ENCODE peak calls at places on chromosomes 5 and 9, in five cellular contexts. B is choroid plexus epithelial cell, H is sigmoid colon, Z is right atrium auricular region, L is fibroblast of pulmonary artery. J is an unnamed sample.

GRCh38 chr9:107890921-107891465 is 401.4 kb upstream of the KLF4 start:
- DNase-seq in H (no peak), B (no peak), L (no peak), Z (no peak), J (no peak)

GRCh38 chr5:38719403-38719802 is 126.4 kb upstream of the OSMR start:
- DNase-seq in L (no peak), B (no peak), H (no peak), Z (no peak), J (no peak)

GRCh38 chr9:37676411-37676830 is 25.7 kb downstream of the FRMPD1 start:
- DNase-seq in L (no peak), B (no peak), Z (no peak), H (no peak), J (peak)

GRCh38 chr9:24257726-24258125 is 288.0 kb downstream of the IZUMO3 start:
- DNase-seq in B (no peak), H (no peak), L (no peak), Z (no peak), J (peak)

GRCh38 chr5:133820516-133820915 is 147.9 kb downstream of the C5orf15 start:
- DNase-seq in L (no peak), B (peak), H (no peak), Z (no peak), J (peak)

GRCh38 chr5:133679534-133679933 is 67.2 kb upstream of the FSTL4 start:
- DNase-seq in L (no peak), H (peak), Z (peak), B (no peak), J (no peak)

GRCh38 chr9:134419684-134420076 is 93.4 kb downstream of the RXRA start:
- DNase-seq in B (no peak), L (no peak), H (no peak), Z (no peak), J (no peak)

GRCh38 chr5:20041326-20041977 is 53.5 kb upstream of the CDH18 start:
- DNase-seq in H (no peak), Z (no peak), B (peak), L (peak), J (peak)

GRCh38 chr9:137632432-137633161 is 13.8 kb downstream of the EHMT1 start:
- DNase-seq in L (no peak), H (no peak), Z (no peak), B (no peak), J (no peak)

GRCh38 chr5:121503111-121503840 is 348.4 kb upstream of the FTMT start:
- DNase-seq in H (no peak), B (peak), L (peak), Z (peak), J (peak)

GRCh38 chr9:91253488-91253887 is 108.2 kb downstream of the AUH start:
- DNase-seq in Z (no peak), B (peak), L (no peak), H (no peak), J (no peak)

GRCh38 chr5:148290271-148291195 is 21.7 kb upstream of the SPINK7 start:
- DNase-seq in Z (no peak), L (peak), H (no peak), B (peak), J (peak)

GRCh38 chr9:113992994-113993393 is 85.1 kb downstream of the AMBP start:
- DNase-seq in H (no peak), Z (no peak), L (no peak), B (no peak), J (no peak)

GRCh38 chr5:180950291-180950949 is 38.2 kb upstream of the BTNL3 start:
- DNase-seq in H (no peak), B (no peak), Z (no peak), L (no peak), J (no peak)

GRCh38 chr5:123673107-123673506 is 161.1 kb downstream of the CSNK1G3 start:
- DNase-seq in H (no peak), B (peak), Z (no peak), L (no peak), J (no peak)

GRCh38 chr9:89218040-89218928 is 39.7 kb upstream of the SHC3 start:
- DNase-seq in B (peak), L (peak), Z (no peak), H (no peak), J (no peak)

GRCh38 chr5:172795401-172795977 is 24.5 kb upstream of the DUSP1 start:
- DNase-seq in Z (peak), B (peak), H (peak), L (peak), J (peak)

GRCh38 chr5:147619281-147619680 is 109.4 kb upstream of the DPYSL3 start:
- DNase-seq in H (no peak), Z (no peak), L (no peak), B (no peak), J (peak)

GRCh38 chr5:80917596-80917995 is 42.6 kb upstream of the RASGRF2 start:
- DNase-seq in L (no peak), Z (no peak), B (no peak), H (no peak), J (no peak)

GRCh38 chr9:105541838-105542237 is 16.1 kb upstream of the FKTN start:
- DNase-seq in L (no peak), B (no peak), H (no peak), Z (no peak), J (no peak)

GRCh38 chr5:106649031-106649430 is 1021.7 kb downstream of the EFNA5 start:
- DNase-seq in Z (no peak), H (no peak), L (no peak), B (no peak), J (no peak)

GRCh38 chr9:81455826-81456225 is 233.5 kb downstream of the TLE1 start:
- DNase-seq in Z (no peak), B (no peak), L (no peak), H (no peak), J (peak)

GRCh38 chr5:83919071-83920041 is 198.7 kb upstream of the HAPLN1 start:
- DNase-seq in B (peak), L (peak), H (no peak), Z (no peak), J (peak)

GRCh38 chr9:121048618-121049017 is 1.5 kb downstream of the C5 start:
- DNase-seq in H (no peak), B (peak), Z (no peak), L (no peak), J (no peak)

GRCh38 chr5:54329731-54330709 is 19.6 kb upstream of the ARL15 start:
- DNase-seq in B (peak), H (no peak), Z (no peak), L (peak), J (peak)

GRCh38 chr9:109166171-109166770 is 778 bp downstream of the FRRS1L start:
- DNase-seq in Z (no peak), H (no peak), B (no peak), L (no peak), J (no peak)

GRCh38 chr5:36944607-36945225 is 68.1 kb downstream of the NIPBL start:
- DNase-seq in H (no peak), B (peak), Z (no peak), L (peak), J (peak)

GRCh38 chr9:79660615-79661014 is 88.8 kb downstream of the TLE4 start:
- DNase-seq in B (no peak), L (no peak), H (no peak), Z (no peak), J (no peak)

GRCh38 chr9:124135813-124136365 is 121.9 kb upstream of the NEK6 start:
- DNase-seq in Z (no peak), L (no peak), B (no peak), H (no peak), J (no peak)

GRCh38 chr5:30956251-30956650 is 237.2 kb upstream of the CDH6 start:
- DNase-seq in H (no peak), B (no peak), L (no peak), Z (no peak), J (no peak)

GRCh38 chr9:112341741-112342140 is 8.3 kb upstream of the PTBP3 start:
- DNase-seq in H (no peak), L (peak), Z (no peak), B (peak), J (peak)

GRCh38 chr9:109868222-109868621 is 88.2 kb downstream of the PALM2AKAP2 start:
- DNase-seq in H (no peak), Z (no peak), B (peak), L (peak), J (peak)

GRCh38 chr5:82659114-82659513 is 381.0 kb upstream of the RPS23 start:
- DNase-seq in H (no peak), L (no peak), Z (no peak), B (no peak), J (no peak)

GRCh38 chr9:124309665-124310064 is 51.9 kb downstream of the NEK6 start:
- DNase-seq in B (peak), H (no peak), L (peak), Z (no peak), J (peak)

GRCh38 chr9:129289131-129289731 is 111.2 kb upstream of the IER5L start:
- DNase-seq in B (no peak), Z (peak), H (peak), L (no peak), J (no peak)

GRCh38 chr5:142012792-142013388 is at the start of gene GNPDA1:
- DNase-seq in H (peak), L (peak), B (peak), Z (peak), J (peak)

GRCh38 chr5:142016576-142016975 is 3.7 kb upstream of the GNPDA1 start:
- DNase-seq in Z (no peak), L (no peak), B (no peak), H (no peak), J (no peak)

GRCh38 chr5:142015781-142016533 is 3.1 kb upstream of the GNPDA1 start:
- DNase-seq in Z (no peak), B (peak), L (peak), H (no peak), J (peak)

GRCh38 chr5:142013734-142014495 is 1.1 kb upstream of the GNPDA1 start:
- DNase-seq in B (peak), Z (peak), H (peak), L (peak), J (peak)

DNA sequence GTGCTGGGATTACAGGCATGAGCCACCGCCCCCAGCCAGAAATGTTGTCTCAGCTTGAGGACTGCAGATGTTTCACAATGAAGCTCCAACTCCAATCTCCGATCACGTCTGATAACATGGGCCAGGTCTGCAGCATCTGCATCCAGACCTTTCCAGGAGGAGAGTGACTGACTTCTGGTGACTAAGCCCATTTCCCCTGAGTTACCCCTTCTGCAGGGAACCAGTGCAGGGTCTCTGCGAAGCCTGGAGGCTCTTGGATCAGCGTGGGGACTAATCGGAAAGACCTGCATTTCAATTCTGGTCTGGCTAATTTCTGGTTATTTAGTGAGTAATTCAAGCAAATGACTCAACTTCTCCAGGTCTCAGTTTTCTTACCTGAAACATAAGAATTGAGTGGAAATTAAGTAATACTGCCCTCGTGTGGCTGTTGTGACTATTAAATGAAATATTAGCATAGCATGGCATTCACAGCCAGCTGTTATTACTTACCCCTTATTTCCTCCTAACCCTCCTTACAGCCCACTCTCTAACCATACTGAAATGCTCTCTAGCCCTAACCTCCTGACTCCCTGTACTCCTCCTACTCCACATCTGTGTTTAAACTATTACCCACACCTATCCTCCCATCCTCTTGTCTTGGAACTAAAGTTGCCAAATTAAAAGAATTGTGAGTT is 2.2 kb upstream of the GNPDA1 start:
- DNase-seq in B (peak), H (no peak), L (peak), Z (no peak), J (peak)
- TF ChIP-seq CTCF in B (peak), H (no peak), L (peak), Z (peak), J (peak)

GRCh38 chr9:34501889-34502425 is 20.8 kb downstream of the ENHO start:
- DNase-seq in H (peak), B (peak), L (peak), Z (peak), J (peak)
- TF ChIP-seq CTCF in H (peak), B (peak), L (peak), Z (no peak), J (peak)

GRCh38 chr5:178836628-178837027 is 23.1 kb upstream of the ZNF354B start:
- DNase-seq in H (no peak), Z (no peak), B (no peak), L (no peak), J (no peak)

GRCh38 chr5:178839319-178839704 is 20.4 kb upstream of the ZNF354B start:
- DNase-seq in Z (no peak), L (peak), H (no peak), B (peak), J (no peak)
- TF ChIP-seq CTCF in Z (peak), L (peak), H (peak), B (peak), J (peak)

GRCh38 chr9:131503626-131504465 is 1.1 kb downstream of the POMT1 start:
- DNase-seq in Z (no peak), H (no peak), L (no peak), B (peak), J (peak)
- TF ChIP-seq CTCF in Z (no peak), H (no peak), L (no peak), B (no peak), J (no peak)

DNA sequence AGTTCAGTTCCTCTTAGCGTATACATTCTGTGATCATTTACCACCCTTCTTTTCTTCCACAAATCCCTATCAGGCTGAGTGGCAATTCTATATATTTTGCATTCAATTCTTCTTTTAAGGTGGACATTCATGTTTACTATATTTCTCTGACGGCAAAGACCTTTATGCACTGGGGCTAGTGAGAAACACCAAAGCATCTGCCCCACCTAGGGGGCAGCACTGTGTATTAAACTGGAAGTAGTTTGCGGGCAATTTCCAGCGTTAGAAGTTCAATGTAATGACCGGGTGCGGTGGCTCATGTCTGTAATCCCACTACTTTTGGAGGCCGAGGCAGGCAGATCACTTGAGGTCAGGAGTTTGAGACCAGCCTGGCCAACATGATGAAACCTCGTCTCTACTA is 27.9 kb upstream of the FBXL7 start:
- DNase-seq in Z (no peak), B (no peak), L (no peak), H (no peak), J (no peak)
- TF ChIP-seq CTCF in Z (no peak), B (peak), L (peak), H (no peak), J (no peak)

J was measured in astrocyte of the spinal cord.